ENCODE peak calls at places on chromosomes 1 and 21, in five cellular contexts. Q is NCI-H460, I is sciatic nerve, C is AG08396, W is astrocyte of the hippocampus. D is an unnamed sample.

GRCh38 chr1:16183157-16183556 is 27.3 kb upstream of the EPHA2 start:
- DNase-seq in Q (peak; percentile 87), I (no peak), C (no peak), W (peak; percentile 70), D (peak; percentile 61)

GRCh38 chr1:50419192-50419906 is 3.9 kb downstream of the DMRTA2 start:
- DNase-seq in Q (no peak), I (no peak), C (peak; percentile 53), W (peak; percentile 68), D (no peak)

GRCh38 chr1:178540646-178541045 is 27.7 kb downstream of the TEX35 start:
- DNase-seq in Q (no peak), I (no peak), C (peak; percentile 65), W (peak; percentile 39), D (no peak)

GRCh38 chr21:31660134-31660565 is 657 bp downstream of the SOD1 start:
- DNase-seq in Q (no peak), I (peak; percentile 74), C (no peak), W (peak; percentile 71), D (no peak)

GRCh38 chr21:39107739-39108138 is 75.5 kb downstream of the PSMG1 start:
- DNase-seq in Q (no peak), I (no peak), C (no peak), W (no peak), D (no peak)

GRCh38 chr1:29932626-29933025 is 696.3 kb downstream of the PTPRU start:
- DNase-seq in Q (no peak), I (no peak), C (no peak), W (no peak), D (no peak)

GRCh38 chr1:25756210-25756609 is 43.8 kb upstream of the SELENON start:
- DNase-seq in Q (no peak), I (no peak), C (no peak), W (no peak), D (no peak)

GRCh38 chr1:107972367-107972766 is 7.4 kb upstream of the VAV3 start:
- DNase-seq in Q (no peak), I (no peak), C (no peak), W (no peak), D (no peak)

GRCh38 chr21:42653492-42654061 is at the start of gene PDE9A:
- DNase-seq in Q (peak; percentile 11), I (no peak), C (peak; percentile 56), W (peak; percentile 56), D (peak; percentile 23)

GRCh38 chr1:84370831-84371394 is 27.4 kb upstream of the DNASE2B start:
- DNase-seq in Q (no peak), I (no peak), C (peak; percentile 22), W (peak; percentile 79), D (no peak)

GRCh38 chr1:232012773-232013386 is 386.3 kb downstream of the DISC1 start:
- DNase-seq in Q (no peak), I (no peak), C (peak; percentile 48), W (peak; percentile 64), D (peak; percentile 63)

GRCh38 chr1:83717785-83718184 is 281.1 kb downstream of the TTLL7 start:
- DNase-seq in Q (no peak), I (no peak), C (no peak), W (no peak), D (no peak)

GRCh38 chr1:15957221-15958090 is 18.4 kb downstream of the ZBTB17 start:
- DNase-seq in Q (no peak), I (no peak), C (no peak), W (no peak), D (no peak)

GRCh38 chr1:27522860-27523665 is 33.1 kb upstream of the WASF2 start:
- DNase-seq in Q (no peak), I (no peak), C (no peak), W (peak; percentile 48), D (peak; percentile 85)

GRCh38 chr1:9689971-9690381 is 38.4 kb downstream of the PIK3CD start:
- DNase-seq in Q (no peak), I (peak; percentile 65), C (peak; percentile 52), W (peak; percentile 56), D (peak; percentile 74)

GRCh38 chr1:107782192-107782845 is 182.7 kb downstream of the VAV3 start:
- DNase-seq in Q (peak; percentile 54), I (no peak), C (peak; percentile 20), W (peak; percentile 79), D (no peak)

GRCh38 chr1:51331206-51332100 is 1.1 kb upstream of the TTC39A start:
- DNase-seq in Q (peak; percentile 27), I (peak; percentile 48), C (peak; percentile 84), W (peak; percentile 54), D (no peak)

GRCh38 chr1:223756002-223756775 is 43.9 kb downstream of the CAPN2 start:
- DNase-seq in Q (no peak), I (no peak), C (no peak), W (no peak), D (no peak)

GRCh38 chr1:160811147-160811546 is 15.2 kb downstream of the LY9 start:
- DNase-seq in Q (no peak), I (no peak), C (no peak), W (no peak), D (no peak)

GRCh38 chr21:38838598-38839369 is 33.1 kb downstream of the ETS2 start:
- DNase-seq in Q (no peak), I (no peak), C (no peak), W (no peak), D (no peak)

GRCh38 chr1:32861904-32862698 is 8.6 kb downstream of the FNDC5 start:
- DNase-seq in Q (no peak), I (no peak), C (no peak), W (no peak), D (no peak)

GRCh38 chr1:25134801-25135585 is 97.3 kb downstream of the SYF2 start:
- DNase-seq in Q (no peak), I (no peak), C (no peak), W (no peak), D (no peak)

GRCh38 chr21:31316488-31317169 is 27.4 kb downstream of the TIAM1 start:
- DNase-seq in Q (no peak), I (no peak), C (no peak), W (peak; percentile 67), D (no peak)

GRCh38 chr1:183287191-183287675 is 101.2 kb downstream of the LAMC2 start:
- DNase-seq in Q (no peak), I (peak; percentile 55), C (no peak), W (peak; percentile 53), D (peak; percentile 81)

GRCh38 chr1:114755006-114755936 is 2.5 kb downstream of the CSDE1 start:
- DNase-seq in Q (no peak), I (no peak), C (no peak), W (peak; percentile 31), D (no peak)

GRCh38 chr1:31954607-31955283 is 16.6 kb upstream of the PTP4A2 start:
- DNase-seq in Q (peak; percentile 97), I (peak; percentile 93), C (peak; percentile 83), W (peak; percentile 93), D (peak; percentile 95)

GRCh38 chr1:36773827-36774541 is 260.3 kb downstream of the GRIK3 start:
- DNase-seq in Q (no peak), I (no peak), C (no peak), W (no peak), D (no peak)

GRCh38 chr1:72100766-72101165 is 181.6 kb downstream of the NEGR1 start:
- DNase-seq in Q (no peak), I (no peak), C (no peak), W (no peak), D (no peak)

GRCh38 chr1:243950166-243950565 is 100.1 kb upstream of the AKT3 start:
- DNase-seq in Q (no peak), I (no peak), C (peak; percentile 81), W (peak; percentile 92), D (no peak)

GRCh38 chr1:16960560-16961296 is 19.7 kb downstream of the MFAP2 start:
- DNase-seq in Q (peak; percentile 72), I (peak; percentile 91), C (peak; percentile 87), W (peak; percentile 91), D (peak; percentile 94)

GRCh38 chr1:33387512-33388079 is 43.3 kb downstream of the PHC2 start:
- DNase-seq in Q (no peak), I (no peak), C (no peak), W (no peak), D (no peak)